ENCODE peak calls at places on chromosomes 5 and 9, in four cellular contexts. Q, X, M and Y are unnamed samples.

GRCh38 chr5:80324912-80325311 is 5.1 kb downstream of the SPZ1 start:
- DNase-seq in M (no peak), Q (no peak), X (no peak), Y (no peak)

GRCh38 chr5:27473300-27474053 is 435.1 kb upstream of the CDH9 start:
- DNase-seq in M (no peak), Q (no peak), X (no peak), Y (no peak)

GRCh38 chr9:28004900-28005299 is 431.6 kb upstream of the C9orf72 start:
- DNase-seq in Q (no peak), M (no peak), X (no peak), Y (no peak)

GRCh38 chr5:89452081-89452480 is 569.1 kb upstream of the MEF2C start:
- DNase-seq in Q (no peak), X (no peak), M (no peak), Y (no peak)

GRCh38 chr5:94744906-94745305 is 126.4 kb downstream of the SLF1 start:
- DNase-seq in M (no peak), X (no peak), Q (no peak), Y (no peak)

GRCh38 chr5:147446528-147446927 is 63.3 kb downstream of the DPYSL3 start:
- DNase-seq in X (no peak), Q (no peak), M (no peak), Y (no peak)

GRCh38 chr9:131613346-131613745 is 68.0 kb downstream of the PRRT1B start:
- DNase-seq in Q (no peak), M (no peak), X (no peak), Y (no peak)

GRCh38 chr9:109166171-109166770 is 778 bp downstream of the FRRS1L start:
- DNase-seq in M (no peak), Q (no peak), X (no peak), Y (peak)

GRCh38 chr5:35478856-35479682 is 138.6 kb upstream of the SPEF2 start:
- DNase-seq in Q (no peak), X (no peak), M (no peak), Y (no peak)

GRCh38 chr9:37156205-37156604 is 35.8 kb downstream of the ZCCHC7 start:
- DNase-seq in Q (no peak), X (no peak), M (no peak), Y (no peak)

GRCh38 chr5:148179234-148179824 is 11.0 kb downstream of the SPINK14 start:
- DNase-seq in Q (no peak), M (no peak), X (peak), Y (peak)

GRCh38 chr5:16983022-16983639 is 47.0 kb upstream of the MYO10 start:
- DNase-seq in M (no peak), X (no peak), Q (no peak), Y (no peak)

GRCh38 chr9:136455043-136456002 is 15.7 kb upstream of the INPP5E start:
- DNase-seq in X (no peak), M (no peak), Q (no peak), Y (no peak)

GRCh38 chr9:806285-807156 is 35.0 kb upstream of the DMRT1 start:
- DNase-seq in M (no peak), Q (no peak), X (no peak), Y (peak)

GRCh38 chr9:8730618-8731017 is 931.0 kb upstream of the DMAC1 start:
- DNase-seq in X (no peak), M (no peak), Q (no peak), Y (no peak)

GRCh38 chr5:173191561-173191960 is 43.4 kb downstream of the NKX2-5 start:
- DNase-seq in M (no peak), X (no peak), Q (no peak), Y (no peak)

GRCh38 chr5:179762079-179762780 is 29.6 kb downstream of the MAML1 start:
- DNase-seq in X (no peak), Q (peak), M (no peak), Y (no peak)

DNA sequence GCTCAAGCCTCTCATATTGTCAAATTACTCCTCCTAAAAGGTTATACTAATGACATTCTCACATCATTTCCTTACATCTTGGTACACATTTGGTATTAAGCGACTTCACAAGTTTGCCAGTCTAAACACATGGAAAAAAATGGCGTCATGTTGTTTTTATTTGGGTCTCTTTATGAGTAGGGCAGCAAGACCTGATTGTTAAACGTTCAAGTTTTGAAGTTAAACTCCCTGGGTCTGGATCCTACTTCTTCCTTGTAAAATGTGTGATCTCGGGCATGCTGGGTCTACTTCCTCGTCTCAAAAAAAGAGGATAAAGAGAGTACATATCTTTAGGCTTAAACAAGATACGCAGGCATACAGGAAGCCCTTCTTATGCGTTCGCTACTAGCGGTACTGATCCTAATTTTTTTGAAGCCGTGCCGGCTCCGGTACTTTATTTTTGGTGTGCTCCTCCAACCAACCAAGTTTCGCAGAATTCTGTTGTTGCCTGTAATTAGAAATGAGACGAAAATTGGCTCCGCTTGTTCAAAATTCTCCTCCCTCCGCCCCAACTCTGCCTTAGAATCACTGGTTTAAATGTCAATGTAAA is 596 bp upstream of the CDC37L1 start:
- DNase-seq in X (no peak), Q (no peak), M (no peak), Y (peak)
- TF ChIP-seq POLR2A in X (no peak), Q (no peak), M (no peak), Y (no peak)

DNA sequence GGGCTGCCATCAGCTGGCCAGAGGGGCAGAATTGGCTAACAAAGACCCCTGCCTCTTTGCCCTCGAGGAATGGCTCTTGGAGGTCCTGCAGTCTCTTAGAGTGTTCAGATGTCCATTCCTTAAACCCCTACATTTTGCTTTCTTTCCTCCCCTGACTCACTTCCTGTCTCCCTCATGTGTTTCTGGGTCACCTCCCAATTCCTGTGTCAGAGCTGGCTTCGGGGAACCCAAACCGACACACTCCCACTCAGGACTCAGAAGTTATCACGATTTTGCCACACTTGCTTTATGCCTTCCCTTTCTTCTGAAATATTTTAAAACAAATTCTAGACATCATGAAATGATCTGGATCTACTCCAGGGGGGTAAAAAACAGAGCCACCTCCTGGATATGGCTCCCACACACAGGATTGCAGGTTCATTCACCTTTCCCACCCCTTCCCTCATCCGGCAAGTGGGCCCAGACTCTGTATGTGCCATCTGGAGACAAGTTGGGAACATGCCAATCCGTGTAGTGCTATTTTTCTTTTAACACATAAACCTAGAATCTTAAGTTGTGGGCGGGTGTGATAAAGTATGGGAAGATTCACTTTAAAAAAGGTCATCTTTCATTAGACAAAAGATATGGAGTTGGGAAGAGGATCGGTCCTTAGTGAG is 145.7 kb downstream of the NXNL2 start:
- DNase-seq in Q (no peak), X (no peak), M (no peak), Y (no peak)
- TF ChIP-seq POLR2A in Q (no peak), X (no peak), M (no peak), Y (no peak)

GRCh38 chr5:140298183-140298601 is 4.7 kb downstream of the PFDN1 start:
- DNase-seq in Q (no peak), M (no peak), X (no peak), Y (no peak)

GRCh38 chr5:140303987-140304386 is 1.1 kb upstream of the PFDN1 start:
- DNase-seq in X (no peak), Q (no peak), M (no peak), Y (peak)

GRCh38 chr5:140299056-140299455 is 3.8 kb downstream of the PFDN1 start:
- DNase-seq in X (no peak), Q (no peak), M (no peak), Y (no peak)

GRCh38 chr5:140301136-140301535 is 1.8 kb downstream of the PFDN1 start:
- DNase-seq in M (no peak), Q (no peak), X (no peak), Y (no peak)

GRCh38 chr5:140302786-140303639 is at the start of gene PFDN1:
- DNase-seq in M (peak), Q (peak), X (peak), Y (peak)
- TF ChIP-seq POLR2A in M (peak), Q (peak), X (peak), Y (peak)

DNA sequence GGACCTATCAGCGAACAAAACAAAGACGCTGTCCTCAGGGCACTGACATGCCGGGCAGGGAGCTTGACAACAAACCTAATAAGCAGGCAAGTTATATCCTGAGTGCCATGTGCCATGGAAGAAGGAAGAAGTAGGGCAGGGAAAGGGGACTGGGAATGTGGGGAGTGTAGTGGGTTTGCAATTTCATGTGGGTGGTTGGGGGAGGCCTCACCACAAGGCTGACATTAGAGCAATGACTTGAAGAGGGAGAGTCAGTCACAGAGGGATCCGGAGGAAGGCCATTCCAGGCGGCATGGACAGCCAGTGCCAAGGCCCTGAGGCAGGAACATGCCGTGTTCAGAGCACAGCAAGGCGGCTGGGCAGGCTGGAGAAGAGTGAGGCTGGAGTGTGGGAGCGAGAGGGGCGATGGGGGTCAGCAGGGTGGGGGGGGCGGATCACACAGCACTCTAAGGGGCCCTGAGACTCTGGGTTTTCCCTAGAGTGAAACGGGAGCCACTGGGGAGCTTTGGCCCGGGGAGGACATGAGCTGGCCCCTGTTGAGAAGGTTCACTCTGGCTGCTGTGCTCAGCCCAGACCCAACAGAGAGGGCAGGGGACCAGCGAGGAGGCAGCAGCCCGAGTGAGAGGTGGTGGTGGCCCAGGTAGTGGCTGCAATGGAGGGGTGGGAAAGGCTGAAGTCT is 86.3 kb downstream of the STK10 start:
- DNase-seq in X (no peak), Q (no peak), M (no peak), Y (no peak)
- TF ChIP-seq POLR2A in X (no peak), Q (no peak), M (no peak), Y (no peak)

DNA sequence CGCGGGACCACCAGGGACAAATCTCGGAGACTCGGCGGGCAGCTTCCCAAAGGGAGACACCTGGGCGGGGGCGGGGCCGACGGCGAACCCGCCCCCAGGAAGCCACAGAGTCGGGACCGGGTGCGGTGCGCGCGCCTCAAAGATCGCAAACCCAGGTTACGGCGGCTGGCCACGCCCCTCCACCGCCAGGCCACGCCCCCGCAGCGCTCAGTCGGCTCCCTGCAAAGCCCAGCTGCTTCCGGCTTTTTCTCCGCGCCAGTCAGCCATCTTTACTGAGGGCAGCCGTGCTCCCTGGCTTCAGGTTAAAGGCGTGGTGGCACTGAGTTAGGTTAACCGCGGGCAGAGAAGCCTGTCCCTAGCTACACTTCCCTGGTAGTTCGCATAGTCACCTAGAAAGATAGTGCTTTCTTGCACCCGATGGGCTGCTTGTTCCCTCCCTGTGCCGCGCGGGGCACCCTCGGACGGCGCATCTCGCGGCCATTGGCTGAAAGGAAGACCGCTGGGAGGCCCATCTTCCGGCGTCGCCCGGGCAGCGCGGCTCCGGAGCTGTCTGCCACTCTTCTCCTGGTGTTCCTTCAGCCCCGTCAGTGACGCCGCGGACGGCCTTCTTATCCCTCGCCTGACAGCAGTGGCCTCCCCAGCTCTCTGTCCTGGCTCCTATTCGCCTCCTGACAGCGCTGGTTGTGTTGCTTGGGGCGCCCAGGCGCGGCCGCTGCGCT is at the start of gene TBC1D2:
- DNase-seq in M (peak), X (peak), Q (peak), Y (peak)
- TF ChIP-seq POLR2A in M (peak), X (peak), Q (peak), Y (peak)

DNA sequence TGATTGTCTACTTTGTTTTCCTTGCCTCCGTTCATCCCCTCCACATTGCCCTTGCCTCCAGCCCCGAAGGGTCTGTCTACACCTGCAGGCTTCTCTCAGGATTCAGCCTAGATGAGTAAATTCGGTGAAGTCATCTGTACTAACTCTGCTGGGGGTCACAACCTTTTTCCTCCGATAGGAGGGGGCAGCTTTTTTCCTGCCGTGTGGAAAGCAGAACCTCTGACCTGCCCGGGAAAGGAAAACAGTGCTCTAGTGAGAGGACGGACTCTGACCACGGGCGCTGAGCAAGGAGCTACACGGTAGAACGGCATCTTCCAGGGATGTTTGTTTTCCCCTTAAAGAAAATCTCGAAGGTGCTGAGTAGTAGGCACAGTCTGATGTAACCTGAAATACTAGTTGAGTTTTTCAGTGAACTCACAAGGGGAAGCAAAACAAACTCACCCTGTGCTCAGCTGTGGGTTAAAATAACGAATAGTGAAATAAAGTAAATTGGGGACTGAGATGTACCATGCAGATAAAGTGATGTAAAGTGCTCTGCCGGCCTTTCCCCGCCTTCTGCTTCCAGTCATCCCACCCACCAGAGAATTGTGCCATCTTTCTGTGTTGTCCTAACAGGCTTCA is 281.8 kb downstream of the AOPEP start:
- DNase-seq in X (no peak), Q (peak), M (no peak), Y (no peak)
- TF ChIP-seq POLR2A in X (no peak), Q (no peak), M (no peak), Y (no peak)

GRCh38 chr5:78984611-78985406 is at the start of gene ARSB:
- DNase-seq in Q (peak), X (peak), M (peak), Y (peak)
- TF ChIP-seq POLR2A in Q (peak), X (peak), M (peak), Y (peak)